ENCODE peak calls at places on chromosomes 16 and 17, in nine cellular contexts. O is NB4, M is IMR-90, F is body of pancreas, T is A549, K is endothelial cell of umbilical vein, L is adrenal gland, P is uterus, J is breast epithelium. D is an unnamed sample.

GRCh38 chr17:30476726-30477082 is 504 bp upstream of the GOSR1 start:
- DNase-seq in O (no peak), M (peak), F (peak), T (no peak), K (no peak), L (no peak), P (peak), J (no peak), D (no peak)

GRCh38 chr17:50872710-50873424 is 6.7 kb upstream of the TOB1 start:
- DNase-seq in O (peak), M (peak), F (peak), T (no peak), K (no peak), L (peak), P (no peak), J (peak), D (no peak)

GRCh38 chr17:76824103-76824502 is 44.1 kb upstream of the MGAT5B start:
- DNase-seq in O (no peak), M (no peak), F (no peak), T (no peak), K (no peak), L (no peak), P (no peak), J (no peak), D (no peak)

GRCh38 chr16:67649494-67649931 is 4.6 kb downstream of the CARMIL2 start:
- DNase-seq in O (no peak), M (no peak), F (no peak), T (no peak), K (no peak), L (no peak), P (no peak), J (no peak), D (no peak)

GRCh38 chr17:27268394-27269085 is 25.4 kb upstream of the WSB1 start:
- DNase-seq in O (no peak), M (no peak), F (no peak), T (no peak), K (no peak), L (no peak), P (no peak), J (no peak), D (no peak)

GRCh38 chr16:54194008-54194731 is 92.4 kb downstream of the IRX3 start:
- DNase-seq in O (peak), M (no peak), F (peak), T (no peak), K (no peak), L (peak), P (peak), J (peak), D (no peak)

GRCh38 chr17:74325743-74326379 is at the start of gene KIF19:
- DNase-seq in O (no peak), M (no peak), F (peak), T (no peak), K (no peak), L (peak), P (no peak), J (no peak), D (peak)

GRCh38 chr16:73176577-73177013 is 128.7 kb upstream of the ZFHX3 start:
- DNase-seq in O (no peak), M (peak), F (no peak), T (peak), K (peak), L (no peak), P (no peak), J (no peak), D (no peak)

GRCh38 chr17:68658999-68659780 is 58.0 kb upstream of the FAM20A start:
- DNase-seq in O (no peak), M (no peak), F (no peak), T (no peak), K (no peak), L (no peak), P (no peak), J (no peak), D (no peak)

GRCh38 chr17:40091691-40092397 is 8.5 kb downstream of the NR1D1 start:
- DNase-seq in O (peak), M (no peak), F (peak), T (no peak), K (no peak), L (peak), P (peak), J (peak), D (no peak)
- TF ChIP-seq POLR2A in O (no peak), M (no peak), F (peak), T (no peak), K (no peak), L (peak), P (no peak), J (no peak), D (no peak)

DNA sequence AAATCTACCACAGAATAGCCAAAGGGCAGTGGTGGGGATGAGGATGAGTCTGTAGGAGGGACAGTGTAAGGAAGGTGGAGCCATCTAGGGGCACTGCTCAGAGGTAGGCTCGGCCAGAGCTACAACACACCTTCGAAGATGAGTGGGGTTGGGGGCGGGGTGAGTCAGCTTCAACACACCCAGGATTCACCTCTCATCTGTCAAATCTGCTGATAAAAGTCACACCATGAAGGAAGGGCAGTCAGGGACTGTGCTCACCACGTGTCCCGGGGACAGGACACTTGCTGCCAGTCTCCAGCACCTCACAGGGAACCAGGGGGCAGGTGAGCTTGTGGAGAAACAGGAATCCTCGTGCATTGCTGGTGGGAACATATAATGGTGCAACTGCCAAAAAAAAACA is 133.3 kb downstream of the ANKRD11 start:
- DNase-seq in O (no peak), M (no peak), F (no peak), T (no peak), K (no peak), L (no peak), P (no peak), J (no peak), D (no peak)
- TF ChIP-seq CTCF in O (no peak), M (no peak), F (no peak), T (no peak), K (no peak), L (no peak), P (no peak), J (no peak), D (no peak)

DNA sequence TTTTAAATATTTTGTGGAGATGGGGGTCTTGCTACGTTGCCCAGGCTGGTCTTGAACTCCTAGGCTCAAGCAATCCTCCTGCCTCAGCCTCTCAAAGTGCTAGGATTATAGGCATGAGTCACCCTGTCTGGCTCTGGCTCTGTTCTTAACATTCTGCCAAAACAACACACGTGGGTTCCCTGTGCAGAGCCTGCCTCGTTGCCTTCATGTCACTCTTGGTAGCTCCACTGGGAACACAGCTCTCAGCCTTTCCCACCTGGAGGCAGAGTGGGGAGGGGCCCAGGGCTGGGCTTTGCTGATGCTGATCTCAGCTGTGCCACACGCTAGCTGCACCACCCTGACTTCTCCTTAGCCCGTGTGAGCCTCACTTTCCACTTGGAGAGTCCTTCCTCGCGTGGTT is 19.3 kb downstream of the CRISPLD2 start:
- DNase-seq in O (no peak), M (peak), F (no peak), T (no peak), K (no peak), L (no peak), P (no peak), J (no peak), D (no peak)
- TF ChIP-seq POLR2A in O (no peak), M (peak), F (no peak), T (no peak), K (no peak), L (no peak), P (peak), J (no peak), D (no peak)

GRCh38 chr16:47144559-47144877 is 773 bp upstream of the NETO2 start:
- DNase-seq in O (no peak), M (no peak), F (no peak), T (no peak), K (no peak), L (no peak), P (no peak), J (no peak), D (no peak)
- TF ChIP-seq CTCF in O (no peak), M (no peak), F (no peak), T (no peak), K (no peak), L (no peak), P (no peak), J (no peak), D (no peak)